ENCODE peak calls at places on chromosomes 11 and 22, in four cellular contexts. I is GM10248, S is brain microvascular endothelial cell, K is left lung. A is an unnamed sample.

GRCh38 chr22:30127749-30128166 is 47.5 kb downstream of the HORMAD2 start:
- DNase-seq in I (no peak), S (peak), K (no peak), A (no peak)

GRCh38 chr11:118320515-118320914 is 16.0 kb downstream of the CD3E start:
- DNase-seq in I (no peak), S (no peak), K (no peak), A (no peak)

GRCh38 chr22:26529345-26529744 is 17.1 kb upstream of the TFIP11 start:
- DNase-seq in I (no peak), S (no peak), K (peak), A (no peak)

GRCh38 chr11:109012996-109013395 is 348.1 kb downstream of the DDX10 start:
- DNase-seq in I (no peak), S (no peak), K (no peak), A (no peak)

GRCh38 chr11:48013269-48013901 is 33.0 kb downstream of the PTPRJ start:
- DNase-seq in I (peak), S (no peak), K (no peak), A (peak)

GRCh38 chr11:113474362-113475159 is 637 bp downstream of the DRD2 start:
- DNase-seq in I (peak), S (peak), K (peak), A (peak)

GRCh38 chr22:44399196-44399837 is 86.6 kb upstream of the SHISAL1 start:
- DNase-seq in I (no peak), S (no peak), K (no peak), A (no peak)

GRCh38 chr11:45939836-45940235 is 17.4 kb downstream of the LARGE2 start:
- DNase-seq in I (no peak), S (no peak), K (no peak), A (no peak)

GRCh38 chr11:86243377-86243776 is 1.2 kb upstream of the EED start:
- DNase-seq in I (no peak), S (no peak), K (no peak), A (no peak)

GRCh38 chr11:126840201-126840886 is 160.2 kb downstream of the KIRREL3 start:
- DNase-seq in I (no peak), S (peak), K (no peak), A (no peak)

GRCh38 chr11:43933608-43934358 is 8.7 kb upstream of the C11orf96 start:
- DNase-seq in I (no peak), S (peak), K (no peak), A (no peak)

GRCh38 chr22:49203091-49203862 is 624.4 kb downstream of the BRD1 start:
- DNase-seq in I (no peak), S (no peak), K (peak), A (no peak)

GRCh38 chr22:50606126-50606525 is 5.5 kb downstream of the MAPK8IP2 start:
- DNase-seq in I (peak), S (no peak), K (no peak), A (no peak)

GRCh38 chr22:41360126-41360525 is 21.6 kb upstream of the TEF start:
- DNase-seq in I (no peak), S (no peak), K (no peak), A (no peak)

GRCh38 chr11:34158661-34159060 is 53.2 kb downstream of the NAT10 start:
- DNase-seq in I (no peak), S (no peak), K (no peak), A (peak)

GRCh38 chr11:83990160-83990733 is 704.1 kb upstream of the CCDC90B start:
- DNase-seq in I (no peak), S (no peak), K (no peak), A (no peak)

GRCh38 chr22:44496305-44496704 is 1.7 kb downstream of the RTL6 start:
- DNase-seq in I (no peak), S (no peak), K (no peak), A (no peak)

GRCh38 chr11:92347404-92347803 is 122.8 kb downstream of the FAT3 start:
- DNase-seq in I (no peak), S (no peak), K (no peak), A (no peak)

GRCh38 chr11:10117709-10118341 is 176.2 kb downstream of the SBF2 start:
- DNase-seq in I (no peak), S (no peak), K (no peak), A (no peak)

GRCh38 chr11:117218133-117218915 is 13.5 kb downstream of the PCSK7 start:
- DNase-seq in I (no peak), S (no peak), K (no peak), A (no peak)

GRCh38 chr11:72777755-72778278 is 16.0 kb downstream of the STARD10 start:
- DNase-seq in I (no peak), S (no peak), K (no peak), A (no peak)

GRCh38 chr11:117010808-117011540 is 87.3 kb downstream of the SIK3 start:
- DNase-seq in I (no peak), S (peak), K (no peak), A (no peak)

GRCh38 chr11:64298966-64299846 is 952 bp upstream of the CATSPERZ start:
- DNase-seq in I (no peak), S (no peak), K (no peak), A (no peak)

GRCh38 chr11:2699531-2700414 is at the start of gene KCNQ1OT1:
- DNase-seq in I (peak), S (peak), K (peak), A (peak)

GRCh38 chr11:972812-973211 is 47.1 kb downstream of the AP2A2 start:
- DNase-seq in I (no peak), S (no peak), K (no peak), A (no peak)

GRCh38 chr11:29310706-29311342 is 706.0 kb downstream of the KCNA4 start:
- DNase-seq in I (no peak), S (no peak), K (no peak), A (no peak)

GRCh38 chr11:1349074-1349931 is 39.9 kb upstream of the TOLLIP start:
- DNase-seq in I (no peak), S (no peak), K (no peak), A (no peak)

GRCh38 chr11:65899356-65900124 is 648 bp downstream of the FOSL1 start:
- DNase-seq in I (peak), S (peak), K (peak), A (peak)

GRCh38 chr22:31177420-31178162 is 17.6 kb downstream of the RNF185 start:
- DNase-seq in I (no peak), S (peak), K (no peak), A (no peak)
- TF ChIP-seq CTCF in I (no peak), S (no peak), K (no peak), A (no peak)

GRCh38 chr22:19764636-19765476 is 4.3 kb downstream of the TBX1 start:
- DNase-seq in I (no peak), S (no peak), K (no peak), A (no peak)

GRCh38 chr22:19766235-19766505 is 5.6 kb downstream of the TBX1 start:
- DNase-seq in I (no peak), S (no peak), K (no peak), A (no peak)

GRCh38 chr22:19765477-19766234 is 5.1 kb downstream of the TBX1 start:
- DNase-seq in I (no peak), S (no peak), K (no peak), A (no peak)

GRCh38 chr22:19767427-19768380 is 7.1 kb downstream of the TBX1 start:
- DNase-seq in I (no peak), S (no peak), K (peak), A (no peak)

DNA sequence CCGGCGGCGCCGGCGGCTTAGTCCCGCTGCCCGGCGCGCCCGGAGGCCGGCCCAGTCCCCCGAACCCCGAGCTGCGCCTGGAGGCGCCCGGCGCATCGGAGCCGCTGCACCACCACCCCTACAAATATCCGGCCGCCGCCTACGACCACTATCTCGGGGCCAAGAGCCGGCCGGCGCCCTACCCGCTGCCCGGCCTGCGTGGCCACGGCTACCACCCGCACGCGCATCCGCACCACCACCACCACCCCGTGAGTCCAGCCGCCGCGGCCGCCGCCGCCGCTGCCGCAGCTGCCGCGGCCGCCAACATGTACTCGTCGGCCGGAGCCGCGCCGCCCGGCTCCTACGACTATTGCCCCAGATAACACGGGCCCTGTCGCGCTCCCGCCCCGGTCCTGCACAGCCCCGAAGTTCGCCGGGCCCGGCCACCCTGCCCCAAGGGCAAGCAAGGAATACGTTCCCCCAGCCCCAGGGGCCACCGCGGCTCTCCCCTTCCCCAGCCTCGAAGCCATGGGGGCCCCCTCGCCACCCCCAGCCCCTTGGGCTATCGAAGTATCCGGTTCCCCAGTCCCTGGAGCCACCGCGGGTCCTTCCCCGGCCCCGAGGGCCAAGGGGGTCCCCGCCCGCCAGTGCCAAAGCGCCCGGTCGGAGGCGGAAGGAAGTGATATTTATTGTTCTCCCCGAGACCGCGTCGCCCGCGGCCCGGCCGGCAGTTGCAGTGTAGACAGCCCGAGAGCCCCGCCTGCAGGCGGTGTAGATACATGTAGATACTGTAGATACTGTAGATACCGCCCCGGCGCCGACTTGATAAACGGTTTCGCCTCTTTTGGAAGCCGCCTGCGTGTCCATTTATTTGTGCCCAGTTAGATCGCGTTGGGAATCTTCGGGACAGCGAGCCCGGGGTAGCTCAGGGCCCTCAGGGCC is 6.2 kb downstream of the TBX1 start:
- DNase-seq in I (no peak), S (peak), K (peak), A (peak)
- TF ChIP-seq CTCF in I (no peak), S (peak), K (no peak), A (peak)

DNA sequence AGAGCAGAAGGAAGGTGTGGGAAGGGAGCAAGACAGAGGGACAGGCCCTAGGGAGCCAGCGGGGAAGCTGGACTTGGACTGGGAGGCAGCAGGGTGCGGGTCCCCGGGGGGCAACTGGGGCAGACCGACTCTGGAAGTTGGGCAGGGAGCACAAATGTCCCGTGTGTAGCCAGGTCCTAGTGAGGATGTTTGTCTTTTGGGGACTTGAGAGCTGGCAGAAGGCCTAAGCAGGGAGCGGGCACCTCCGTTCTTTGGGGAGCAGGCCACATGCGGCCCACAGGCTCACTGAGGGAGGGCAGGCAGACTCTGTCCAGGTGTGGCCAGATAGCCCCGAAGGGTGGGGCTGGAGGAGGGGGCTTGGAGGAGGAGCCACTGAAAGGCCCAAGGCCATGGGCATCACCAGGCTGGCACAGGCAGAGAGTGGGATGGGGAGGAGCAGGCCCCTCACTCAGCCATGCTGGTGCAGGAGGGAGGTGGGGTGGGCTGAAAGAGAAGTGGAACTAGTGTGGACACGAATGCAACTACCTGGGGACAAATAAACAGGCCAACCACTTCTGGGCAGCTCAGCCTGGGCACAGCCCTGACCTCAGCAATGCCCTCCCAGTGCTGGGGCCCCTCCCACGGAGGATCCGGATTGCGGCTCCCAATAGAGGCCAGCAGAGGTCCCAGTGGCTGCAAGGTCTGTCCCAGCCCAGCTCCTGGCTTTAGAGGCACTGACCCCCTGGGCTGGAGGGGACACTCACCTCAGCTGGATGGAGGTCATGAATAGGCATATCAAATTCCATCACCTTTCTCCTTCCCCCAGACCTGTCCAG is 1.3 kb upstream of the SCARF2 start:
- DNase-seq in I (peak), S (no peak), K (peak), A (no peak)
- TF ChIP-seq CTCF in I (no peak), S (peak), K (no peak), A (no peak)

DNA sequence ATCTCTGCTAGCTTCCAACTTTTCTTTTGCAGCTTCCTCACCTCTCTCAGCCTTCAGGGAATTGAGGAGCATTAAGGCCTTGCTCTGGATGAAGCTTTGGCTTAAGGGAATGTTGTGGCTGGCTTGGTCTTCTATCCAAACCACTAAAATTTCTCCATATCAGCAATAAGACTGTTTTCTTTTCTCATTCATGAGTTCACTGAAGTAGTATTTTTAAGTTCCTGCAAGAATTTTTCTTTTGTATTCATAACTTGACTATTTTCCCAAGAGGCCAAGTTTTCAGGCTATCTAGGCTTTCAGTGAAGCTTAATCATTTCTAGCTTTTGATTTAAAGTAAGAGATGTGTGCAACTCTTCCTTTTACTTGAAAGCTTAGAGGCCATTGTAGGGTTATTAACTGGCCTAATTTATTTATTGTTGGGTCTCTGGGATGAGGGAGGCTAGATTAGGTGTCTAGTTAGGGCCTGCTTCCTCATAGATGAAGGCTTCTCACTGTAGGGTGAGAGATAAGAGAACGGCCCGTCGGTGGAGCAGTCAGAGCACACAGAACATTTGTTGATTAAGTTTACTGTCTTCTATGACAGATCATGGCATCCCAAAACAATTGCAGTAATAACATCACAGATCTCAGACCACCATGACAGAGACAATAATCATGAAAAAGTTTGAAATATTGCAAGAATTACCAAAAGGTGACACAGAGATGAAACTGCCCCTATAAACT is 33.2 kb downstream of the CSF2RB start:
- DNase-seq in I (peak), S (no peak), K (no peak), A (no peak)
- TF ChIP-seq CTCF in I (peak), S (peak), K (no peak), A (no peak)

GRCh38 chr22:42910221-42910942 is 53.3 kb upstream of the ARFGAP3 start:
- DNase-seq in I (no peak), S (no peak), K (no peak), A (no peak)
- TF ChIP-seq CTCF in I (no peak), S (no peak), K (no peak), A (no peak)

A was measured in activated CD8-positive, alpha-beta T cell treated with anti-CD3 and anti-CD28 coated beads for 36 hours.